ENCODE peak calls at places on chromosome 6, in five cellular contexts. One of them, this sample, is unnamed.

GRCh38 chr6:140371360-140371870 is 997.0 kb upstream of the CITED2 start:
- DNase-seq in heart right ventricle: no peak
- DNase-seq in A549: no peak
- DNase-seq in left lung: no peak
- DNase-seq in CD4-positive, CD25-positive, alpha-beta regulatory T cell: no peak
- DNase-seq in this sample: no peak

GRCh38 chr6:163608060-163608752 is 193.7 kb downstream of the QKI start:
- DNase-seq in left lung: no peak
- DNase-seq in CD4-positive, CD25-positive, alpha-beta regulatory T cell: no peak
- DNase-seq in heart right ventricle: no peak
- DNase-seq in A549: no peak
- DNase-seq in this sample: no peak

GRCh38 chr6:137415127-137415833 is 78.9 kb downstream of the OLIG3 start:
- DNase-seq in left lung: peak; percentile 66
- DNase-seq in CD4-positive, CD25-positive, alpha-beta regulatory T cell: peak; percentile 46
- DNase-seq in A549: peak; percentile 3
- DNase-seq in heart right ventricle: peak; percentile 57
- DNase-seq in this sample: no peak

GRCh38 chr6:126040826-126041225 is 54.5 kb downstream of the TRMT11 start:
- DNase-seq in CD4-positive, CD25-positive, alpha-beta regulatory T cell: no peak
- DNase-seq in left lung: no peak
- DNase-seq in A549: peak; percentile 86
- DNase-seq in heart right ventricle: no peak
- DNase-seq in this sample: peak; percentile 60

GRCh38 chr6:13924949-13925881 is at the start of gene RNF182:
- DNase-seq in heart right ventricle: no peak
- DNase-seq in left lung: no peak
- DNase-seq in A549: no peak
- DNase-seq in CD4-positive, CD25-positive, alpha-beta regulatory T cell: no peak
- DNase-seq in this sample: no peak

GRCh38 chr6:129498556-129498940 is 211.4 kb downstream of the ARHGAP18 start:
- DNase-seq in heart right ventricle: no peak
- DNase-seq in CD4-positive, CD25-positive, alpha-beta regulatory T cell: no peak
- DNase-seq in left lung: no peak
- DNase-seq in A549: no peak
- DNase-seq in this sample: no peak

GRCh38 chr6:83071023-83071422 is 3.6 kb downstream of the DOP1A start:
- DNase-seq in A549: no peak
- DNase-seq in CD4-positive, CD25-positive, alpha-beta regulatory T cell: no peak
- DNase-seq in left lung: no peak
- DNase-seq in heart right ventricle: no peak
- DNase-seq in this sample: no peak

GRCh38 chr6:82924799-82925535 is 140.7 kb downstream of the UBE3D start:
- DNase-seq in A549: no peak
- DNase-seq in heart right ventricle: no peak
- DNase-seq in left lung: no peak
- DNase-seq in CD4-positive, CD25-positive, alpha-beta regulatory T cell: no peak
- DNase-seq in this sample: no peak

GRCh38 chr6:84348801-84349200 is 121.4 kb upstream of the CEP162 start:
- DNase-seq in left lung: no peak
- DNase-seq in A549: no peak
- DNase-seq in heart right ventricle: no peak
- DNase-seq in CD4-positive, CD25-positive, alpha-beta regulatory T cell: no peak
- DNase-seq in this sample: no peak

GRCh38 chr6:127342296-127342945 is 988 bp downstream of the ECHDC1 start:
- DNase-seq in heart right ventricle: no peak
- DNase-seq in left lung: no peak
- DNase-seq in A549: peak; percentile 3
- DNase-seq in CD4-positive, CD25-positive, alpha-beta regulatory T cell: no peak
- DNase-seq in this sample: no peak

GRCh38 chr6:122020588-122021271 is 378.7 kb upstream of the HSF2 start:
- DNase-seq in left lung: no peak
- DNase-seq in heart right ventricle: no peak
- DNase-seq in CD4-positive, CD25-positive, alpha-beta regulatory T cell: no peak
- DNase-seq in A549: no peak
- DNase-seq in this sample: no peak

GRCh38 chr6:89459501-89459900 is 26.5 kb downstream of the ANKRD6 start:
- DNase-seq in CD4-positive, CD25-positive, alpha-beta regulatory T cell: no peak
- DNase-seq in A549: no peak
- DNase-seq in heart right ventricle: no peak
- DNase-seq in left lung: no peak
- DNase-seq in this sample: no peak

GRCh38 chr6:50147371-50147770 is 97.6 kb upstream of the DEFB112 start:
- DNase-seq in A549: no peak
- DNase-seq in heart right ventricle: no peak
- DNase-seq in left lung: no peak
- DNase-seq in CD4-positive, CD25-positive, alpha-beta regulatory T cell: no peak
- DNase-seq in this sample: no peak

GRCh38 chr6:62288974-62289373 is 2.9 kb upstream of the KHDRBS2 start:
- DNase-seq in left lung: no peak
- DNase-seq in CD4-positive, CD25-positive, alpha-beta regulatory T cell: no peak
- DNase-seq in heart right ventricle: no peak
- DNase-seq in A549: no peak
- DNase-seq in this sample: no peak

DNA sequence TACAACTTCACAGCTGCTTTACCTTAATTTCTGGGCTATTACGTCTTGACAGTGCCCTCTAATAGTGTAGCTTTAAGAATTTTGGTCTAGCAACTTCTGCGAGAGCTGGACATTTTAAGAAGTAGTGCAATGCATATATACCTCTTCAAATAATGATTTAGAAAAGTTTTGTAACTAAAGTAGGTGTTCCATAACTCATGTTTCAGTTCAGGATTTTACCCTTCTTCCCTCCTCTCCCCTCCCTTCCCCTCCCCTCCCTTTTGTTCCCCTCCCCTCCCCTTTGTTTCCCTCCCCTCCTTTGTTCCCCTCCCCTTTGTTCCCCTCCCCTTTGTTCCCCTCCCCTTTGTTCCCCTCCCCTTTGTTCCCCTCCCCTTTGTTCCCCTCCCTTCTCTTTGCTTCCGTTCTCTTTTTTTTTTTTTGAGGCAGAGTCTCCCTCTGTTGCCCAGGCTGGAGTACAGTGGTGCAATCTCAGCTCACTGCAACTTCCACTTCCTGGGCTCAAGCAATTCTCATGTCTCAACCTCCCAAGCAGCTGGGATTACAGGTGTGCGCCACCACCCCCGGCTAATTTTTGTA is 28.8 kb upstream of the TRAM2 start:
- DNase-seq in left lung: no peak
- DNase-seq in A549: no peak
- DNase-seq in heart right ventricle: no peak
- DNase-seq in CD4-positive, CD25-positive, alpha-beta regulatory T cell: no peak
- DNase-seq in this sample: no peak
- H3K27ac ChIP-seq in left lung: no peak overlapping the region
- H3K27ac ChIP-seq in A549: no peak overlapping the region
- H3K27ac ChIP-seq in heart right ventricle: no peak overlapping the region
- H3K27ac ChIP-seq in CD4-positive, CD25-positive, alpha-beta regulatory T cell: no peak overlapping the region
- H3K27ac ChIP-seq in this sample: no peak overlapping the region

GRCh38 chr6:41042167-41042566 is at the start of gene TSPO2:
- DNase-seq in CD4-positive, CD25-positive, alpha-beta regulatory T cell: no peak
- DNase-seq in A549: no peak
- DNase-seq in left lung: no peak
- DNase-seq in heart right ventricle: no peak
- DNase-seq in this sample: no peak
- H3K27ac ChIP-seq in CD4-positive, CD25-positive, alpha-beta regulatory T cell: no peak within 1 kb of the TSS
- H3K27ac ChIP-seq in A549: peak within 1 kb of the TSS; percentile 91
- H3K27ac ChIP-seq in left lung: no peak within 1 kb of the TSS
- H3K27ac ChIP-seq in heart right ventricle: no peak within 1 kb of the TSS
- H3K27ac ChIP-seq in this sample: no peak within 1 kb of the TSS

GRCh38 chr6:36907781-36908180 is 22.0 kb downstream of the C6orf89 start:
- DNase-seq in CD4-positive, CD25-positive, alpha-beta regulatory T cell: no peak
- DNase-seq in left lung: no peak
- DNase-seq in A549: no peak
- DNase-seq in heart right ventricle: peak; percentile 72
- DNase-seq in this sample: no peak
- H3K27ac ChIP-seq in CD4-positive, CD25-positive, alpha-beta regulatory T cell: peak overlapping the region; percentile 10
- H3K27ac ChIP-seq in left lung: peak overlapping the region; percentile 35
- H3K27ac ChIP-seq in A549: no peak overlapping the region
- H3K27ac ChIP-seq in heart right ventricle: peak overlapping the region; percentile 62
- H3K27ac ChIP-seq in this sample: no peak overlapping the region

GRCh38 chr6:56953597-56954388 is 1.1 kb upstream of the BEND6 start:
- DNase-seq in CD4-positive, CD25-positive, alpha-beta regulatory T cell: no peak
- DNase-seq in heart right ventricle: no peak
- DNase-seq in left lung: no peak
- DNase-seq in A549: peak; percentile 9
- DNase-seq in this sample: no peak
- H3K27ac ChIP-seq in CD4-positive, CD25-positive, alpha-beta regulatory T cell: no peak overlapping the region
- H3K27ac ChIP-seq in heart right ventricle: no peak overlapping the region
- H3K27ac ChIP-seq in left lung: no peak overlapping the region
- H3K27ac ChIP-seq in A549: peak overlapping the region; percentile 95
- H3K27ac ChIP-seq in this sample: peak overlapping the region; percentile 44

GRCh38 chr6:152566040-152566875 is 70.9 kb downstream of the SYNE1 start:
- DNase-seq in heart right ventricle: no peak
- DNase-seq in CD4-positive, CD25-positive, alpha-beta regulatory T cell: no peak
- DNase-seq in A549: no peak
- DNase-seq in left lung: no peak
- DNase-seq in this sample: no peak
- H3K27ac ChIP-seq in heart right ventricle: no peak overlapping the region
- H3K27ac ChIP-seq in CD4-positive, CD25-positive, alpha-beta regulatory T cell: no peak overlapping the region
- H3K27ac ChIP-seq in A549: no peak overlapping the region
- H3K27ac ChIP-seq in left lung: peak overlapping the region; percentile 9
- H3K27ac ChIP-seq in this sample: no peak overlapping the region

GRCh38 chr6:15483060-15483459 is 179.8 kb downstream of the DTNBP1 start:
- DNase-seq in heart right ventricle: no peak
- DNase-seq in left lung: no peak
- DNase-seq in CD4-positive, CD25-positive, alpha-beta regulatory T cell: no peak
- DNase-seq in A549: no peak
- DNase-seq in this sample: no peak
- H3K27ac ChIP-seq in heart right ventricle: no peak overlapping the region
- H3K27ac ChIP-seq in left lung: no peak overlapping the region
- H3K27ac ChIP-seq in CD4-positive, CD25-positive, alpha-beta regulatory T cell: no peak overlapping the region
- H3K27ac ChIP-seq in A549: no peak overlapping the region
- H3K27ac ChIP-seq in this sample: no peak overlapping the region

GRCh38 chr6:27143474-27144026 is 104.0 kb upstream of the PRSS16 start:
- DNase-seq in left lung: no peak
- DNase-seq in heart right ventricle: no peak
- DNase-seq in CD4-positive, CD25-positive, alpha-beta regulatory T cell: no peak
- DNase-seq in A549: no peak
- DNase-seq in this sample: no peak
- H3K27ac ChIP-seq in left lung: no peak overlapping the region
- H3K27ac ChIP-seq in heart right ventricle: no peak overlapping the region
- H3K27ac ChIP-seq in CD4-positive, CD25-positive, alpha-beta regulatory T cell: peak overlapping the region; percentile 18
- H3K27ac ChIP-seq in A549: peak overlapping the region; percentile 71
- H3K27ac ChIP-seq in this sample: no peak overlapping the region

DNA sequence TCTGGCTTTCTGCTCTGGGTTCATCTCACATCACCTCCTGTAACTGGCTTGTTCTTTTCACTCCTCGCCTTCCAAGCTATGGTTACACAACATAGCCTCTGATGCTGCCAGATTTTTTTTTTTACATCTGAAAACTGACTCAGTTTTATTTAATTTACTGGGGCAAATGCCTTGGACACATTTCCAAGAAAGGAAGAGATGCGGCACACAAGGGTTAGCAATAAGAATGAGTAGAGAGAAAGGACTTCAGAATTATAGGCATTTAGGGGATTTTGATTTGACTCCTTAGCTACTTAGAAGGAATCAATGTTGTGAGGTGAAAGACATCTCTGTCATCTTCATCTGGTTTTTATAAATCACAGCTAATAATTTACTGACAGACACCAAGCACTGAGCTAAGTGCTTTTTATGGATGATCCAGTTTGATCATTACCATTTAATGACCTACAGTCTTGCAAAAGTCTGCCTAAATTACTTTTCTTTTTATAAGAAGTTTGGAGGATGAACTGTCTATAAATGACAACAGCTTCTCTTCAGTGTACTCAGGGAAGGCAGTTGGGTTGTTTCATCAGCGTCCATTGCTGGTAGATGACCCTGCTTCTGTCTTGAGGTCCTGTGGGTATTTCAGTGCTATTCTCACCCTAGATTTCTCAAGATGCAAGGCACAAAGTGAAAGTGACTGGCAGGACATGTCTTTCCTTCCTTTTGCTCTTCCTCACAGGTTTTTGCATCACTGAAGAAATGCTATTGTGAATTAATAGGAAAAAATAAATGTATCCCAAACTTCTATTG is 31.1 kb downstream of the LAMA4 start:
- DNase-seq in left lung: no peak
- DNase-seq in A549: no peak
- DNase-seq in heart right ventricle: no peak
- DNase-seq in CD4-positive, CD25-positive, alpha-beta regulatory T cell: no peak
- DNase-seq in this sample: no peak
- H3K27ac ChIP-seq in left lung: peak overlapping the region; percentile 59
- H3K27ac ChIP-seq in A549: peak overlapping the region; percentile 78
- H3K27ac ChIP-seq in heart right ventricle: peak overlapping the region; percentile 63
- H3K27ac ChIP-seq in CD4-positive, CD25-positive, alpha-beta regulatory T cell: no peak overlapping the region
- H3K27ac ChIP-seq in this sample: no peak overlapping the region